ENCODE peak calls at places on chromosomes 12 and 14, in eight cellular contexts. F is esophagus muscularis mucosa, I is ovary, O is K562, L is stomach, W is suprapubic skin, T is tibial nerve, G is sigmoid colon. E is an unnamed sample.

GRCh38 chr14:74570696-74571095 is 41.3 kb downstream of the LTBP2 start:
- DNase-seq in F (no peak), I (no peak), O (no peak), L (no peak), W (no peak), T (no peak), G (no peak), E (no peak)

GRCh38 chr12:46185686-46186085 is 83.2 kb downstream of the SLC38A1 start:
- DNase-seq in F (no peak), I (no peak), O (no peak), L (no peak), W (no peak), T (no peak), G (no peak), E (no peak)

GRCh38 chr12:105459760-105460325 is 129.4 kb downstream of the C12orf75 start:
- DNase-seq in F (no peak), I (no peak), O (no peak), L (no peak), W (no peak), T (no peak), G (no peak), E (no peak)

GRCh38 chr12:68370006-68370590 is 37.9 kb upstream of the MDM1 start:
- DNase-seq in F (no peak), I (no peak), O (peak; percentile 77), L (no peak), W (no peak), T (no peak), G (no peak), E (no peak)

GRCh38 chr14:60632777-60633176 is 16.5 kb downstream of the SIX1 start:
- DNase-seq in F (no peak), I (no peak), O (no peak), L (no peak), W (no peak), T (no peak), G (no peak), E (no peak)

GRCh38 chr12:89861086-89861485 is 152.4 kb upstream of the ATP2B1 start:
- DNase-seq in F (no peak), I (no peak), O (no peak), L (no peak), W (no peak), T (no peak), G (no peak), E (no peak)

GRCh38 chr14:98189077-98189476 is 1082.9 kb downstream of the BCL11B start:
- DNase-seq in F (no peak), I (no peak), O (no peak), L (no peak), W (no peak), T (no peak), G (no peak), E (no peak)

GRCh38 chr14:20644520-20644919 is 3.0 kb upstream of the OR6S1 start:
- DNase-seq in F (no peak), I (no peak), O (no peak), L (no peak), W (no peak), T (no peak), G (no peak), E (no peak)

GRCh38 chr14:69547701-69548348 is 26.8 kb downstream of the CCDC177 start:
- DNase-seq in F (no peak), I (no peak), O (peak; percentile 54), L (no peak), W (no peak), T (no peak), G (no peak), E (no peak)

GRCh38 chr14:94746131-94746530 is 23.8 kb downstream of the GSC start:
- DNase-seq in F (no peak), I (no peak), O (no peak), L (no peak), W (no peak), T (no peak), G (no peak), E (no peak)

GRCh38 chr12:54257332-54257731 is 22.6 kb downstream of the CBX5 start:
- DNase-seq in F (no peak), I (no peak), O (no peak), L (no peak), W (no peak), T (no peak), G (no peak), E (no peak)

GRCh38 chr14:68986926-68987652 is 8.0 kb upstream of the ACTN1 start:
- DNase-seq in F (no peak), I (no peak), O (no peak), L (no peak), W (no peak), T (no peak), G (no peak), E (no peak)

GRCh38 chr14:65180725-65181025 is 78.4 kb upstream of the MAX start:
- DNase-seq in F (no peak), I (no peak), O (no peak), L (no peak), W (no peak), T (no peak), G (no peak), E (no peak)

GRCh38 chr14:88910386-88910785 is 85.9 kb downstream of the TTC8 start:
- DNase-seq in F (peak; percentile 88), I (no peak), O (no peak), L (no peak), W (no peak), T (no peak), G (no peak), E (no peak)

GRCh38 chr14:67359319-67359774 is 257 bp downstream of the ATP6V1D start:
- DNase-seq in F (no peak), I (no peak), O (no peak), L (no peak), W (no peak), T (no peak), G (peak; percentile 68), E (peak; percentile 24)

GRCh38 chr14:65075628-65076325 is 26.5 kb downstream of the MAX start:
- DNase-seq in F (no peak), I (no peak), O (no peak), L (no peak), W (no peak), T (peak; percentile 43), G (no peak), E (no peak)

GRCh38 chr12:11661491-11662085 is 12.1 kb downstream of the ETV6 start:
- DNase-seq in F (no peak), I (no peak), O (no peak), L (peak; percentile 67), W (no peak), T (no peak), G (no peak), E (no peak)

GRCh38 chr12:96431067-96431466 is 30.8 kb upstream of the CDK17 start:
- DNase-seq in F (no peak), I (no peak), O (no peak), L (no peak), W (no peak), T (no peak), G (no peak), E (no peak)

GRCh38 chr12:16605666-16606116 is 271 bp downstream of the LMO3 start:
- DNase-seq in F (no peak), I (no peak), O (no peak), L (no peak), W (no peak), T (no peak), G (peak; percentile 66), E (no peak)

GRCh38 chr12:105696-106095 is 39.1 kb downstream of the IQSEC3 start:
- DNase-seq in F (no peak), I (no peak), O (no peak), L (no peak), W (no peak), T (no peak), G (peak; percentile 18), E (no peak)

DNA sequence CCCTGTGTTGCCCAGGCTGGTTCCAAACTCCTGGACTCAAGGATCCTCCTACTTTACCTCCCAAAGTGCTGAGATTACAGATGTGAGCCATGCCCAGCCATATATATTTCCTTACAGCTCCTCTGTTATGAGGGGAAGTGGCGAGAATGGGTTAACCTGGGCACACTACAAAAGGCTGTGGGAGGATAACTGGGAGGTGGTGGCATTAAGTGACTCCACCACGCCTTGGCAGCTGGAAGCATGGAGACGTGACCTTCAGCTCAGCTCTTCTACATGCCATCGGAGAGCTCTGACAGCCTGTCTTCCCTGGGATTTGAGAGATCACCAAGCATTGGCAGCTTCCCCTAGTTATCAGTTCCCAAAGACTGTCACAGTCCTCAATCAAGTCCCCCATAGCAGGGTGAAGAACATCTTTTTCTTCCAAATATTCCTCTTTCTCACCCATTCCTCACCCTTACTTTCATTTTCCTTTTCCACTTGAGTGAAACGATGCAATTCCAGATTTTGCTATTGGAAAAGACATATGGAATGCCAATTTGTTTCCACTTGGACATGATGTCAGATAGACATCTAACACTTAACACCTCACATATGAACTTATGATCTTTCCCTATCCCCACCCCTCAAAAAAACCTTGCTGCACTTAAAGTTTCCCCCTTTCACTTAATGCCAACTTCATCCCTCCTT is 48.5 kb downstream of the PHLDA1 start:
- DNase-seq in F (no peak), I (no peak), O (no peak), L (no peak), W (no peak), T (no peak), G (no peak), E (no peak)
- TF ChIP-seq EP300 in F (no peak), I (no peak), O (no peak), L (no peak), W (no peak), T (no peak), G (no peak), E (no peak)

GRCh38 chr14:24659916-24660570 is 26.1 kb upstream of the GZMB start:
- DNase-seq in F (no peak), I (no peak), O (no peak), L (no peak), W (no peak), T (no peak), G (no peak), E (no peak)
- H3K36me3 ChIP-seq in F (no peaks in the 10 kb centered on the region), I (no peaks in the 10 kb centered on the region), O (no peaks in the 10 kb centered on the region), L (no peaks in the 10 kb centered on the region), W (no peaks in the 10 kb centered on the region), T (no peaks in the 10 kb centered on the region), G (no peaks in the 10 kb centered on the region), E (no peaks in the 10 kb centered on the region)

DNA sequence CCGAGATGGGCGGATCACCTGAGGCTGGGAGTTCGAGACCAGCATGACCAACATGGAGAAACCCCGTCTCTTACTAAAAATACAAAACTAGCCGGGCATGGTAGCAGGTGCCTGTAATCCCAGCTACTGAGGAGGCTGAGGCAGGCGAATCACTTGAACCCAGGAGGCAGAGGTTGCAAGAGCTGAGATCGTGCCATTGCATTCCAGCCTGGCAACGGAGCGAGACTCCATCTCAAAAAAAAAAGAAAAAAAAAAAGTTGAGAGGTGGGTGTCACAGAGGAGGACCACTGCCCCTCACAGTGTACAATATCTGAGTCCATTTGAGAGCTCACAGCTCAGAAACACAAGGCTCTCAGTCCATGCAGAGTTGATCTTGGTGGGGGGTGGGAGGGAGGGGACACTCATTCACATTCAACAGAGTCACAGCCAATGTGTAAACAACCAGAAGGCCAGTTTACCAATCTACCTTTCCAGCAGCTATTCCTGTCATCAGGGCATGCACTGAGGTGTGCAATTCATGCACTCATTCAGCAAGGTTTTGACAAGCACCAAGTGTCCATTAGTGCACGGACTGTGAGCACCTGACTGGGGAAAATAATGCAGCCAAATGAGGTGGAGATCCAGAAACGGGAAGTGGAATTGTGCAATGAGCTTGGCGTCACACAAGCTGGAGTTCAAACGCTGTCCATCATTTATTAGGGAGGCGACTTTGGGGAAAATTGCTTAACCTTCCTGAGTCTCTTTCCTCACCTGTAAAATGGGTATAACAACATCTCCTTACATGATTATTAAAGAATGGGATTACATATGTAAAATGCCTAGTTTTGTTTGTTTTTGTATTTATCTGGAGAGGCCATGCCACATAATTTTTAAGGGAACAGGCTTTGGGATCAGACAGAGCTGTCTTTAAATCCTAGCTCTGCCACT is 4.4 kb upstream of the EIF5 start:
- DNase-seq in F (no peak), I (no peak), O (peak; percentile 20), L (peak; percentile 55), W (no peak), T (peak; percentile 57), G (no peak), E (peak; percentile 37)
- TF ChIP-seq POLR2A in F (no peak), I (no peak), O (no peak), L (no peak), W (no peak), T (no peak), G (no peak), E (no peak)

GRCh38 chr14:33934043-33934750 is 16.7 kb downstream of the EGLN3 start:
- DNase-seq in F (no peak), I (no peak), O (no peak), L (no peak), W (no peak), T (no peak), G (no peak), E (no peak)
- TF ChIP-seq EP300 in F (no peak), I (no peak), O (no peak), L (no peak), W (no peak), T (no peak), G (no peak), E (no peak)